ENCODE peak calls at places on chromosomes 13 and 19, in five cellular contexts. One of them, this sample, is unnamed.

GRCh38 chr19:44847144-44848035 is 1.3 kb downstream of the NECTIN2 start:
- DNase-seq in iPS DF 6.9: no peak
- DNase-seq in colonic mucosa: peak; percentile 86
- DNase-seq in tibial artery: peak; percentile 80
- DNase-seq in aorta: peak; percentile 77
- DNase-seq in this sample: peak; percentile 87

GRCh38 chr13:35139591-35139990 is 197.5 kb downstream of the NBEA start:
- DNase-seq in tibial artery: no peak
- DNase-seq in colonic mucosa: no peak
- DNase-seq in aorta: no peak
- DNase-seq in iPS DF 6.9: no peak
- DNase-seq in this sample: no peak

GRCh38 chr13:48853381-48854102 is 122.2 kb upstream of the FNDC3A start:
- DNase-seq in colonic mucosa: no peak
- DNase-seq in tibial artery: no peak
- DNase-seq in iPS DF 6.9: no peak
- DNase-seq in aorta: no peak
- DNase-seq in this sample: no peak

GRCh38 chr19:35330475-35330874 is 1.5 kb downstream of the CD22 start:
- DNase-seq in aorta: no peak
- DNase-seq in iPS DF 6.9: no peak
- DNase-seq in colonic mucosa: no peak
- DNase-seq in tibial artery: no peak
- DNase-seq in this sample: no peak

GRCh38 chr19:17549088-17549740 is 6.2 kb upstream of the COLGALT1 start:
- DNase-seq in aorta: no peak
- DNase-seq in colonic mucosa: no peak
- DNase-seq in iPS DF 6.9: no peak
- DNase-seq in tibial artery: no peak
- DNase-seq in this sample: no peak

GRCh38 chr13:87368639-87369038 is 302.5 kb upstream of the SLITRK5 start:
- DNase-seq in colonic mucosa: no peak
- DNase-seq in iPS DF 6.9: no peak
- DNase-seq in aorta: no peak
- DNase-seq in tibial artery: no peak
- DNase-seq in this sample: no peak

GRCh38 chr13:106526748-106527488 is 8.5 kb downstream of the EFNB2 start:
- DNase-seq in aorta: no peak
- DNase-seq in tibial artery: no peak
- DNase-seq in iPS DF 6.9: no peak
- DNase-seq in colonic mucosa: no peak
- DNase-seq in this sample: no peak

GRCh38 chr13:113195360-113195759 is 13.1 kb downstream of the PCID2 start:
- DNase-seq in aorta: no peak
- DNase-seq in iPS DF 6.9: no peak
- DNase-seq in tibial artery: no peak
- DNase-seq in colonic mucosa: no peak
- DNase-seq in this sample: peak; percentile 38

GRCh38 chr19:49421039-49421877 is 2.0 kb downstream of the PTH2 start:
- DNase-seq in colonic mucosa: peak; percentile 56
- DNase-seq in aorta: peak; percentile 78
- DNase-seq in iPS DF 6.9: peak; percentile 97
- DNase-seq in tibial artery: peak; percentile 39
- DNase-seq in this sample: peak; percentile 70

GRCh38 chr13:22173605-22174004 is 502.7 kb downstream of the FGF9 start:
- DNase-seq in tibial artery: no peak
- DNase-seq in aorta: no peak
- DNase-seq in iPS DF 6.9: no peak
- DNase-seq in colonic mucosa: no peak
- DNase-seq in this sample: no peak

GRCh38 chr19:31418692-31419430 is 69.6 kb upstream of the TSHZ3 start:
- DNase-seq in tibial artery: no peak
- DNase-seq in colonic mucosa: no peak
- DNase-seq in aorta: no peak
- DNase-seq in iPS DF 6.9: peak; percentile 91
- DNase-seq in this sample: no peak

GRCh38 chr13:113151745-113152707 is 6.4 kb upstream of the PROZ start:
- DNase-seq in tibial artery: no peak
- DNase-seq in iPS DF 6.9: no peak
- DNase-seq in colonic mucosa: no peak
- DNase-seq in aorta: no peak
- DNase-seq in this sample: no peak

GRCh38 chr13:52738719-52739467 is 727 bp downstream of the CNMD start:
- DNase-seq in colonic mucosa: no peak
- DNase-seq in tibial artery: no peak
- DNase-seq in aorta: peak; percentile 50
- DNase-seq in iPS DF 6.9: no peak
- DNase-seq in this sample: peak; percentile 18

GRCh38 chr19:10299545-10300458 is 9.8 kb downstream of the ZGLP1 start:
- DNase-seq in colonic mucosa: no peak
- DNase-seq in aorta: peak; percentile 46
- DNase-seq in iPS DF 6.9: no peak
- DNase-seq in tibial artery: no peak
- DNase-seq in this sample: no peak

GRCh38 chr13:25602206-25602605 is 230.4 kb downstream of the ATP8A2 start:
- DNase-seq in aorta: no peak
- DNase-seq in tibial artery: no peak
- DNase-seq in colonic mucosa: no peak
- DNase-seq in iPS DF 6.9: no peak
- DNase-seq in this sample: no peak

GRCh38 chr19:16198363-16198636 is 589 bp downstream of the AP1M1 start:
- DNase-seq in colonic mucosa: peak; percentile 34
- DNase-seq in iPS DF 6.9: no peak
- DNase-seq in aorta: no peak
- DNase-seq in tibial artery: no peak
- DNase-seq in this sample: no peak

GRCh38 chr13:33355470-33355869 is 69.9 kb upstream of the STARD13 start:
- DNase-seq in tibial artery: peak; percentile 37
- DNase-seq in iPS DF 6.9: no peak
- DNase-seq in colonic mucosa: no peak
- DNase-seq in aorta: no peak
- DNase-seq in this sample: peak; percentile 34

GRCh38 chr19:51034704-51035103 is at the start of gene KLK12:
- DNase-seq in aorta: no peak
- DNase-seq in tibial artery: no peak
- DNase-seq in colonic mucosa: no peak
- DNase-seq in iPS DF 6.9: no peak
- DNase-seq in this sample: no peak
- H3K27ac ChIP-seq in aorta: no peak within 1 kb of the TSS
- H3K27ac ChIP-seq in tibial artery: no peak within 1 kb of the TSS
- H3K27ac ChIP-seq in colonic mucosa: no peak within 1 kb of the TSS
- H3K27ac ChIP-seq in iPS DF 6.9: no peak within 1 kb of the TSS
- H3K27ac ChIP-seq in this sample: no peak within 1 kb of the TSS

GRCh38 chr19:1447565-1447903 is 2.4 kb upstream of the APC2 start:
- DNase-seq in aorta: no peak
- DNase-seq in colonic mucosa: no peak
- DNase-seq in tibial artery: no peak
- DNase-seq in iPS DF 6.9: no peak
- DNase-seq in this sample: no peak
- H3K27me3 ChIP-seq in aorta: no peaks in the 10 kb centered on the region
- H3K27me3 ChIP-seq in colonic mucosa: peaks cover 71% of the 10 kb centered on the region
- H3K27me3 ChIP-seq in tibial artery: peaks cover 74% of the 10 kb centered on the region
- H3K27me3 ChIP-seq in iPS DF 6.9: peaks cover 24% of the 10 kb centered on the region
- H3K27me3 ChIP-seq in this sample: peaks cover 4% of the 10 kb centered on the region

GRCh38 chr19:33392341-33393285 is 19.1 kb downstream of the CEBPG start:
- DNase-seq in colonic mucosa: no peak
- DNase-seq in iPS DF 6.9: no peak
- DNase-seq in aorta: peak; percentile 45
- DNase-seq in tibial artery: peak; percentile 21
- DNase-seq in this sample: peak; percentile 62
- H3K4me1 ChIP-seq in colonic mucosa: peaks cover 31% of the 10 kb centered on the region
- H3K4me1 ChIP-seq in iPS DF 6.9: peaks cover 10% of the 10 kb centered on the region
- H3K4me1 ChIP-seq in aorta: no peaks in the 10 kb centered on the region
- H3K4me1 ChIP-seq in tibial artery: no peaks in the 10 kb centered on the region
- H3K4me1 ChIP-seq in this sample: peaks cover 57% of the 10 kb centered on the region

DNA sequence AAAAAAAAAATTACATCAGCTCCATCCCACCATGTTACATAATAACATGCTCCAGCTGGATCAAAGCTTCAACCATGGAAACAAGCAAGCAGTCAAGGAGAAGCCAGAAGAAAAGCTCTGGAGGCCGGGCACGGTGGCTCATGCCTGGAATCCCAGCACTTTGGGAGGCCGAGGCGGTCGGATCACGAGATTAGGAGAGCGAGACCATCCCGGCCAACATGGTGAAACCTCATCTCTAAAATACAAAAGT is 7.8 kb downstream of the UBXN6 start:
- DNase-seq in aorta: no peak
- DNase-seq in colonic mucosa: no peak
- DNase-seq in iPS DF 6.9: no peak
- DNase-seq in tibial artery: no peak
- DNase-seq in this sample: no peak
- H3K27ac ChIP-seq in aorta: no peak overlapping the region
- H3K27ac ChIP-seq in colonic mucosa: no peak overlapping the region
- H3K27ac ChIP-seq in iPS DF 6.9: no peak overlapping the region
- H3K27ac ChIP-seq in tibial artery: no peak overlapping the region
- H3K27ac ChIP-seq in this sample: peak overlapping the region; percentile 61

GRCh38 chr19:14577264-14577663 is 5.4 kb upstream of the NDUFB7 start:
- DNase-seq in colonic mucosa: no peak
- DNase-seq in aorta: no peak
- DNase-seq in tibial artery: no peak
- DNase-seq in iPS DF 6.9: no peak
- DNase-seq in this sample: no peak

GRCh38 chr19:14575428-14575980 is 3.6 kb upstream of the NDUFB7 start:
- DNase-seq in tibial artery: no peak
- DNase-seq in iPS DF 6.9: no peak
- DNase-seq in colonic mucosa: no peak
- DNase-seq in aorta: no peak
- DNase-seq in this sample: no peak

GRCh38 chr19:14576363-14576762 is 4.5 kb upstream of the NDUFB7 start:
- DNase-seq in tibial artery: no peak
- DNase-seq in colonic mucosa: no peak
- DNase-seq in iPS DF 6.9: no peak
- DNase-seq in aorta: no peak
- DNase-seq in this sample: no peak

GRCh38 chr19:14580623-14581237 is 2.2 kb upstream of the CLEC17A start:
- DNase-seq in aorta: no peak
- DNase-seq in iPS DF 6.9: no peak
- DNase-seq in tibial artery: no peak
- DNase-seq in colonic mucosa: no peak
- DNase-seq in this sample: no peak

DNA sequence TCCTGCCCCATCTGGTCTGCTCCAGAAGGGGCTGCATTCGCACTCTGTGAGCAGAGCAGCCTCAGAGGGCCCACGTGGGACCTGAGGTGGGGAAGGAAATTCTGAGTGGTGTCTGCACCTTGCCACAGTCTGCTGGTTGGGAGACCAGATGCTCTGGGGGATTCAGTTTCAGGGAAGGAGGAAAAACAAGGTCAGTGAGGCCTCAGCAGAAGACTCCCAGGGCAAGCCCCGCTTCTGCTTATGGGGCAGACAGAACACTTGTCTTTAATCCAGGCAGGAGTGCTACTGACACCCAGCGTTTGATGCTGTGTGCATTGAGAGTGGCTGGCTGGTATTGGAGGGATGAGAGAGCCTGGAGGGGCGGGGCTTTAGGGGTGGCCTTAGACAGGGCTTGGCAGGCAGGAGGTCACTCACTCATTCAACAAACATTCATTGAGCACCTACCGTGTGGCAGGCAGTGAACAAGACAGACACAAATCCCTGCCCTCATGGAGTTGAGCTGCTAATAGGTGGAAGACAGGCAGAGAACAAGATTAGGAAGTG is 4.9 kb upstream of the CLEC17A start:
- DNase-seq in colonic mucosa: no peak
- DNase-seq in aorta: no peak
- DNase-seq in tibial artery: no peak
- DNase-seq in iPS DF 6.9: no peak
- DNase-seq in this sample: no peak
- H3K27me3 ChIP-seq in colonic mucosa: no peaks in the 10 kb centered on the region
- H3K27me3 ChIP-seq in aorta: no peaks in the 10 kb centered on the region
- H3K27me3 ChIP-seq in tibial artery: peaks cover 4% of the 10 kb centered on the region
- H3K27me3 ChIP-seq in iPS DF 6.9: no peaks in the 10 kb centered on the region
- H3K27me3 ChIP-seq in this sample: no peaks in the 10 kb centered on the region

GRCh38 chr13:99431927-99432636 is 69.2 kb upstream of the TM9SF2 start:
- DNase-seq in tibial artery: no peak
- DNase-seq in colonic mucosa: no peak
- DNase-seq in iPS DF 6.9: no peak
- DNase-seq in aorta: no peak
- DNase-seq in this sample: no peak
- H3K4me1 ChIP-seq in tibial artery: no peaks in the 10 kb centered on the region
- H3K4me1 ChIP-seq in colonic mucosa: no peaks in the 10 kb centered on the region
- H3K4me1 ChIP-seq in iPS DF 6.9: peaks cover 7% of the 10 kb centered on the region
- H3K4me1 ChIP-seq in aorta: no peaks in the 10 kb centered on the region
- H3K4me1 ChIP-seq in this sample: peaks cover 6% of the 10 kb centered on the region

GRCh38 chr19:58497634-58498170 is 14.1 kb downstream of the SLC27A5 start:
- DNase-seq in aorta: no peak
- DNase-seq in iPS DF 6.9: no peak
- DNase-seq in tibial artery: no peak
- DNase-seq in colonic mucosa: no peak
- DNase-seq in this sample: no peak

GRCh38 chr19:58499021-58499927 is 12.5 kb downstream of the SLC27A5 start:
- DNase-seq in tibial artery: peak; percentile 99
- DNase-seq in iPS DF 6.9: peak; percentile 88
- DNase-seq in aorta: peak; percentile 100
- DNase-seq in colonic mucosa: peak; percentile 100
- DNase-seq in this sample: peak; percentile 100

GRCh38 chr19:58498316-58499020 is 13.3 kb downstream of the SLC27A5 start:
- DNase-seq in colonic mucosa: no peak
- DNase-seq in tibial artery: no peak
- DNase-seq in aorta: peak; percentile 58
- DNase-seq in iPS DF 6.9: no peak
- DNase-seq in this sample: no peak

DNA sequence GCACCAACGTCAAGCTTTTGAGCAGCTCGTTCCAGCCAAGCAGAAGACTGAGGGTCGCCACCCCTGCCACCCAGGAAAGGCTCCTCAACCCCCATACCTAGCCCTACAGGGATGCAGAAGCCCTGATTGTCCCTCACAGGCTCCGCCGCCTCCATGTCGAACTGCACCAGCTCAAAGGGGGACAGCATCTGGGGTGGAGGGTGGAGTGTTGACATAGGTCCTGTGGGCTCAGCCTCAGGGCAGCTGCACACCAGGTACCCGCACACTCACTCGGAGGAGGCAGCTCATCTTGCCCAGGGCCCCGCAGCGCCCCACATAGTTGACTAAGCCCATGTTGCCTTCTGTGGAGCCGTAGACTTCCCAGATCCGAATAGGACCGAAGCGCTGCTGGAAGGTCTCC is 11.6 kb downstream of the SLC27A5 start:
- DNase-seq in tibial artery: no peak
- DNase-seq in iPS DF 6.9: no peak
- DNase-seq in colonic mucosa: no peak
- DNase-seq in aorta: no peak
- DNase-seq in this sample: no peak
- H3K27ac ChIP-seq in tibial artery: no peak overlapping the region
- H3K27ac ChIP-seq in iPS DF 6.9: no peak overlapping the region
- H3K27ac ChIP-seq in colonic mucosa: no peak overlapping the region
- H3K27ac ChIP-seq in aorta: no peak overlapping the region
- H3K27ac ChIP-seq in this sample: no peak overlapping the region

This sample was measured in body of pancreas.